ENCODE peak calls at places on chromosomes 6 and 20, in eight cellular contexts. Y is SJSA1; P is sciatic nerve; N is amniotic stem cell; Q is fibroblast of the aortic adventitia; I is CD4-positive, alpha-beta T cell; G is hypothalamus; M is fibroblast of pulmonary artery. B is an unnamed sample.

GRCh38 chr6:52108128-52108527 is 20.7 kb upstream of the PKHD1 start:
- DNase-seq in Y (no peak), P (no peak), N (no peak), Q (no peak), I (no peak), G (no peak), M (no peak), B (no peak)

GRCh38 chr6:51167468-51167867 is 348.8 kb downstream of the TFAP2B start:
- DNase-seq in Y (no peak), P (no peak), N (no peak), Q (no peak), I (no peak), G (no peak), M (no peak), B (no peak)

GRCh38 chr6:150499882-150500312 is 99.8 kb upstream of the PLEKHG1 start:
- DNase-seq in Y (no peak), P (no peak), N (no peak), Q (peak), I (no peak), G (no peak), M (peak), B (no peak)

GRCh38 chr20:17833036-17833674 is 133.4 kb downstream of the BANF2 start:
- DNase-seq in Y (no peak), P (no peak), N (no peak), Q (peak), I (no peak), G (no peak), M (peak), B (no peak)

GRCh38 chr20:31515072-31515774 is 981 bp downstream of the HM13 start:
- DNase-seq in Y (no peak), P (no peak), N (no peak), Q (no peak), I (no peak), G (no peak), M (no peak), B (no peak)

GRCh38 chr20:32970115-32970972 is 33.9 kb downstream of the SUN5 start:
- DNase-seq in Y (peak), P (peak), N (no peak), Q (no peak), I (no peak), G (no peak), M (no peak), B (no peak)

GRCh38 chr20:47929368-47930115 is 144.3 kb upstream of the SULF2 start:
- DNase-seq in Y (no peak), P (no peak), N (peak), Q (peak), I (no peak), G (no peak), M (peak), B (no peak)

GRCh38 chr20:17822039-17822438 is 122.3 kb downstream of the BANF2 start:
- DNase-seq in Y (no peak), P (no peak), N (no peak), Q (peak), I (no peak), G (no peak), M (peak), B (no peak)

GRCh38 chr20:17634666-17635319 is 47.2 kb downstream of the RRBP1 start:
- DNase-seq in Y (no peak), P (no peak), N (no peak), Q (no peak), I (no peak), G (no peak), M (peak), B (no peak)

GRCh38 chr20:58510921-58511320 is 4.3 kb downstream of the APCDD1L start:
- DNase-seq in Y (peak), P (no peak), N (no peak), Q (no peak), I (no peak), G (no peak), M (no peak), B (no peak)

GRCh38 chr6:25041676-25042598 is 106.2 kb upstream of the RIPOR2 start:
- DNase-seq in Y (no peak), P (no peak), N (no peak), Q (no peak), I (peak), G (no peak), M (no peak), B (peak)

GRCh38 chr6:29755295-29755871 is 32.1 kb downstream of the HLA-F start:
- DNase-seq in Y (no peak), P (no peak), N (no peak), Q (no peak), I (no peak), G (no peak), M (no peak), B (no peak)

GRCh38 chr6:38364775-38365174 is 275.0 kb downstream of the BTBD9 start:
- DNase-seq in Y (no peak), P (no peak), N (no peak), Q (no peak), I (no peak), G (no peak), M (no peak), B (no peak)

GRCh38 chr20:62365814-62366369 is 1.2 kb downstream of the LAMA5 start:
- DNase-seq in Y (no peak), P (no peak), N (no peak), Q (no peak), I (no peak), G (no peak), M (no peak), B (no peak)

GRCh38 chr20:64106435-64106961 is 867 bp downstream of the NPBWR2 start:
- DNase-seq in Y (peak), P (peak), N (no peak), Q (no peak), I (no peak), G (no peak), M (no peak), B (no peak)

GRCh38 chr6:68915591-68915990 is 280.5 kb downstream of the ADGRB3 start:
- DNase-seq in Y (no peak), P (no peak), N (no peak), Q (no peak), I (no peak), G (no peak), M (no peak), B (no peak)

GRCh38 chr6:138577151-138577915 is 78.0 kb upstream of the NHSL1 start:
- DNase-seq in Y (no peak), P (no peak), N (no peak), Q (no peak), I (no peak), G (no peak), M (no peak), B (no peak)

GRCh38 chr6:91341473-91341872 is 754.6 kb upstream of the MAP3K7 start:
- DNase-seq in Y (no peak), P (no peak), N (no peak), Q (no peak), I (no peak), G (no peak), M (no peak), B (no peak)

GRCh38 chr6:146913842-146914562 is 290.2 kb upstream of the STXBP5 start:
- DNase-seq in Y (peak), P (peak), N (peak), Q (peak), I (no peak), G (peak), M (peak), B (no peak)

B was measured in activated T-helper 9 cell treated with anti-CD3 and anti-CD28 coated beads, Interleukin-2, amount 50 U/mL, for 16 hours.